ENCODE peak calls at places on chromosomes 3 and 15, in six cellular contexts. One of them, this sample, is unnamed.

GRCh38 chr3:61626484-61626883 is 65.1 kb downstream of the PTPRG start:
- DNase-seq in Panc1: no peak
- DNase-seq in GM12878: no peak
- DNase-seq in fibroblast of lung: no peak
- DNase-seq in HL-60: no peak
- DNase-seq in endothelial cell of umbilical vein: no peak
- DNase-seq in this sample: no peak

GRCh38 chr15:24848050-24848449 is 106.7 kb upstream of the SNRPN start:
- DNase-seq in Panc1: no peak
- DNase-seq in GM12878: no peak
- DNase-seq in fibroblast of lung: peak; percentile 78
- DNase-seq in HL-60: no peak
- DNase-seq in endothelial cell of umbilical vein: peak; percentile 45
- DNase-seq in this sample: no peak

GRCh38 chr3:158352551-158352950 is 218.4 kb upstream of the MLF1 start:
- DNase-seq in Panc1: no peak
- DNase-seq in GM12878: no peak
- DNase-seq in fibroblast of lung: peak; percentile 28
- DNase-seq in HL-60: peak; percentile 90
- DNase-seq in endothelial cell of umbilical vein: no peak
- DNase-seq in this sample: no peak

GRCh38 chr3:167876603-167877325 is 141.2 kb downstream of the SERPINI1 start:
- DNase-seq in Panc1: no peak
- DNase-seq in GM12878: no peak
- DNase-seq in fibroblast of lung: peak; percentile 84
- DNase-seq in HL-60: no peak
- DNase-seq in endothelial cell of umbilical vein: no peak
- DNase-seq in this sample: no peak

GRCh38 chr15:79743032-79743431 is 153.8 kb downstream of the MTHFS start:
- DNase-seq in Panc1: no peak
- DNase-seq in GM12878: no peak
- DNase-seq in fibroblast of lung: no peak
- DNase-seq in HL-60: no peak
- DNase-seq in endothelial cell of umbilical vein: no peak
- DNase-seq in this sample: no peak

GRCh38 chr3:147371771-147372340 is 34.5 kb downstream of the ZIC4 start:
- DNase-seq in Panc1: no peak
- DNase-seq in GM12878: no peak
- DNase-seq in fibroblast of lung: no peak
- DNase-seq in HL-60: no peak
- DNase-seq in endothelial cell of umbilical vein: no peak
- DNase-seq in this sample: no peak

GRCh38 chr15:43903864-43904290 is 77.1 kb downstream of the WDR76 start:
- DNase-seq in Panc1: peak; percentile 47
- DNase-seq in GM12878: peak; percentile 7
- DNase-seq in fibroblast of lung: peak; percentile 66
- DNase-seq in HL-60: peak; percentile 37
- DNase-seq in endothelial cell of umbilical vein: peak; percentile 71
- DNase-seq in this sample: peak; percentile 34

GRCh38 chr3:141308588-141309218 is 59.6 kb upstream of the ZBTB38 start:
- DNase-seq in Panc1: no peak
- DNase-seq in GM12878: no peak
- DNase-seq in fibroblast of lung: peak; percentile 49
- DNase-seq in HL-60: no peak
- DNase-seq in endothelial cell of umbilical vein: peak; percentile 54
- DNase-seq in this sample: no peak

GRCh38 chr15:100083572-100083971 is 258.2 kb downstream of the ADAMTS17 start:
- DNase-seq in Panc1: no peak
- DNase-seq in GM12878: no peak
- DNase-seq in fibroblast of lung: no peak
- DNase-seq in HL-60: no peak
- DNase-seq in endothelial cell of umbilical vein: no peak
- DNase-seq in this sample: no peak

GRCh38 chr3:152272771-152273242 is 4.1 kb downstream of the MBNL1 start:
- DNase-seq in Panc1: peak; percentile 41
- DNase-seq in GM12878: no peak
- DNase-seq in fibroblast of lung: peak; percentile 84
- DNase-seq in HL-60: no peak
- DNase-seq in endothelial cell of umbilical vein: peak; percentile 87
- DNase-seq in this sample: no peak

GRCh38 chr3:130242850-130243569 is 102.5 kb upstream of the COL6A5 start:
- DNase-seq in Panc1: peak; percentile 2
- DNase-seq in GM12878: no peak
- DNase-seq in fibroblast of lung: peak; percentile 18
- DNase-seq in HL-60: no peak
- DNase-seq in endothelial cell of umbilical vein: peak; percentile 17
- DNase-seq in this sample: no peak

GRCh38 chr3:66989241-66989640 is 8.9 kb upstream of the KBTBD8 start:
- DNase-seq in Panc1: no peak
- DNase-seq in GM12878: no peak
- DNase-seq in fibroblast of lung: no peak
- DNase-seq in HL-60: no peak
- DNase-seq in endothelial cell of umbilical vein: no peak
- DNase-seq in this sample: no peak

GRCh38 chr3:58003093-58003492 is 5.1 kb upstream of the FLNB start:
- DNase-seq in Panc1: no peak
- DNase-seq in GM12878: no peak
- DNase-seq in fibroblast of lung: no peak
- DNase-seq in HL-60: no peak
- DNase-seq in endothelial cell of umbilical vein: no peak
- DNase-seq in this sample: no peak

GRCh38 chr3:140432176-140432753 is 245.6 kb upstream of the TRIM42 start:
- DNase-seq in Panc1: no peak
- DNase-seq in GM12878: no peak
- DNase-seq in fibroblast of lung: no peak
- DNase-seq in HL-60: no peak
- DNase-seq in endothelial cell of umbilical vein: peak; percentile 71
- DNase-seq in this sample: no peak

GRCh38 chr3:137171834-137172603 is 214.2 kb downstream of the IL20RB start:
- DNase-seq in Panc1: no peak
- DNase-seq in GM12878: no peak
- DNase-seq in fibroblast of lung: no peak
- DNase-seq in HL-60: no peak
- DNase-seq in endothelial cell of umbilical vein: no peak
- DNase-seq in this sample: no peak

GRCh38 chr3:122416966-122417365 is 1.1 kb upstream of the WDR5B start:
- DNase-seq in Panc1: no peak
- DNase-seq in GM12878: no peak
- DNase-seq in fibroblast of lung: peak; percentile 17
- DNase-seq in HL-60: no peak
- DNase-seq in endothelial cell of umbilical vein: no peak
- DNase-seq in this sample: no peak

GRCh38 chr3:150080058-150080730 is 109.5 kb upstream of the PFN2 start:
- DNase-seq in Panc1: no peak
- DNase-seq in GM12878: no peak
- DNase-seq in fibroblast of lung: no peak
- DNase-seq in HL-60: no peak
- DNase-seq in endothelial cell of umbilical vein: no peak
- DNase-seq in this sample: no peak

GRCh38 chr3:106049876-106050275 is 181.1 kb upstream of the CBLB start:
- DNase-seq in Panc1: no peak
- DNase-seq in GM12878: no peak
- DNase-seq in fibroblast of lung: no peak
- DNase-seq in HL-60: no peak
- DNase-seq in endothelial cell of umbilical vein: no peak
- DNase-seq in this sample: no peak

GRCh38 chr3:94137377-94137776 is 74.5 kb downstream of the NSUN3 start:
- DNase-seq in Panc1: no peak
- DNase-seq in GM12878: no peak
- DNase-seq in fibroblast of lung: peak; percentile 1
- DNase-seq in HL-60: no peak
- DNase-seq in endothelial cell of umbilical vein: no peak
- DNase-seq in this sample: no peak

GRCh38 chr3:62368705-62369475 is 4.5 kb downstream of the FEZF2 start:
- DNase-seq in Panc1: no peak
- DNase-seq in GM12878: no peak
- DNase-seq in fibroblast of lung: no peak
- DNase-seq in HL-60: no peak
- DNase-seq in endothelial cell of umbilical vein: no peak
- DNase-seq in this sample: no peak

GRCh38 chr3:47910777-47911440 is 105.3 kb downstream of the MAP4 start:
- DNase-seq in Panc1: peak; percentile 7
- DNase-seq in GM12878: no peak
- DNase-seq in fibroblast of lung: peak; percentile 69
- DNase-seq in HL-60: no peak
- DNase-seq in endothelial cell of umbilical vein: peak; percentile 79
- DNase-seq in this sample: no peak

GRCh38 chr15:71532994-71533393 is 277.4 kb upstream of the NR2E3 start:
- DNase-seq in Panc1: peak; percentile 10
- DNase-seq in GM12878: no peak
- DNase-seq in fibroblast of lung: peak; percentile 53
- DNase-seq in HL-60: peak; percentile 6
- DNase-seq in endothelial cell of umbilical vein: no peak
- DNase-seq in this sample: no peak

GRCh38 chr15:58440181-58440910 is 8.6 kb downstream of the LIPC start:
- DNase-seq in Panc1: no peak
- DNase-seq in GM12878: no peak
- DNase-seq in fibroblast of lung: no peak
- DNase-seq in HL-60: no peak
- DNase-seq in endothelial cell of umbilical vein: peak; percentile 90
- DNase-seq in this sample: no peak

GRCh38 chr15:62390793-62391543 is 225.9 kb upstream of the C2CD4B start:
- DNase-seq in Panc1: no peak
- DNase-seq in GM12878: no peak
- DNase-seq in fibroblast of lung: peak; percentile 46
- DNase-seq in HL-60: no peak
- DNase-seq in endothelial cell of umbilical vein: peak; percentile 57
- DNase-seq in this sample: no peak

GRCh38 chr3:171741377-171741776 is 68.9 kb downstream of the PLD1 start:
- DNase-seq in Panc1: no peak
- DNase-seq in GM12878: no peak
- DNase-seq in fibroblast of lung: no peak
- DNase-seq in HL-60: no peak
- DNase-seq in endothelial cell of umbilical vein: no peak
- DNase-seq in this sample: no peak

GRCh38 chr3:61666032-61666431 is 104.7 kb downstream of the PTPRG start:
- DNase-seq in Panc1: no peak
- DNase-seq in GM12878: no peak
- DNase-seq in fibroblast of lung: no peak
- DNase-seq in HL-60: no peak
- DNase-seq in endothelial cell of umbilical vein: no peak
- DNase-seq in this sample: no peak

DNA sequence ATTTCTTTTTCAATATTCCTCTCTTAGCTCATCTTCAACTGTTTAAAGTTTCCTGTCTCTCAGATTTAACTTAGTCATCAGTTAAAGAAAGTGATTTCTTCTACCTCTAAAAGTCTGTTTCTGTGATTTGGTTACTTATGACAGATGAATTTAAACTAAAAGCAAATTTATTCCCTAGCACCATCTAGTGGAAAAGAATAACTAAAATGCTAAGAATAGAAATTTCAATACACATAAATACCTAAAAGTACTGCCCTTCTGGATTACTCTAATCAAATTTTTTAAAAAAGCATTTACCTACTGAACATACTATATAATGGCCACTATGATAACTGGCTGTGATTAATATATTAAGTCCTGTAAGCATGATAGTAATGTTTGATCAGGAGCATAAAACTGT is 14.0 kb upstream of the ZCWPW2 start:
- DNase-seq in Panc1: no peak
- DNase-seq in GM12878: no peak
- DNase-seq in fibroblast of lung: peak; percentile 28
- DNase-seq in HL-60: no peak
- DNase-seq in endothelial cell of umbilical vein: no peak
- DNase-seq in this sample: no peak
- TF ChIP-seq CTCF in Panc1: peak; percentile 15
- TF ChIP-seq CTCF in GM12878: no peak
- TF ChIP-seq CTCF in fibroblast of lung: no peak
- TF ChIP-seq CTCF in HL-60: no peak
- TF ChIP-seq CTCF in endothelial cell of umbilical vein: no peak
- TF ChIP-seq CTCF in this sample: peak; percentile 39

GRCh38 chr15:96807361-96807760 is 476.9 kb downstream of the NR2F2 start:
- DNase-seq in Panc1: no peak
- DNase-seq in GM12878: no peak
- DNase-seq in fibroblast of lung: no peak
- DNase-seq in HL-60: no peak
- DNase-seq in endothelial cell of umbilical vein: no peak
- DNase-seq in this sample: no peak

GRCh38 chr15:96804754-96805153 is 474.3 kb downstream of the NR2F2 start:
- DNase-seq in Panc1: no peak
- DNase-seq in GM12878: no peak
- DNase-seq in fibroblast of lung: no peak
- DNase-seq in HL-60: no peak
- DNase-seq in endothelial cell of umbilical vein: no peak
- DNase-seq in this sample: no peak

DNA sequence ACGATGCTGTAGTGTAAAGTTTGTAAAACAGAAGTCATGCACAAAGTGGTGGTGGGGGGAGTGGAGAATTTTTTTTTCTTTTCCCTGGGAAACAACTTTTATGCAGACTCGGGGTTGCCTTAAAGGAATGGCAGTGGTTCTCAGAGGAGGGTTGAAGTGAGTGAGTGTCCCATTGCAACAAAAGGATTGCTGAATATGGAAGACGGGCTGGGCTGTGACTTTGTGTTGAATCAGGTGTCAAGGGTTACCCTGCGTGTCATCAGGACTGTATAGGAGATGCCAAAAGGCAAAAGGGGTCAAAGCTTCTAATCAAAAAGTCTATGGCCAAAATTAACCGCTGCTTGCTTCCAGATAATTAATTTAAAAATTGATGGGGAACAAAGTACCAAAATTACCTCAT is 472.4 kb downstream of the NR2F2 start:
- DNase-seq in Panc1: no peak
- DNase-seq in GM12878: no peak
- DNase-seq in fibroblast of lung: no peak
- DNase-seq in HL-60: no peak
- DNase-seq in endothelial cell of umbilical vein: no peak
- DNase-seq in this sample: no peak
- H3K27me3 ChIP-seq in Panc1: no peaks in the 10 kb centered on the region
- H3K27me3 ChIP-seq in GM12878: no peaks in the 10 kb centered on the region
- H3K27me3 ChIP-seq in fibroblast of lung: no peaks in the 10 kb centered on the region
- H3K27me3 ChIP-seq in HL-60: no peaks in the 10 kb centered on the region
- H3K27me3 ChIP-seq in endothelial cell of umbilical vein: no peaks in the 10 kb centered on the region
- H3K27me3 ChIP-seq in this sample: no peaks in the 10 kb centered on the region

DNA sequence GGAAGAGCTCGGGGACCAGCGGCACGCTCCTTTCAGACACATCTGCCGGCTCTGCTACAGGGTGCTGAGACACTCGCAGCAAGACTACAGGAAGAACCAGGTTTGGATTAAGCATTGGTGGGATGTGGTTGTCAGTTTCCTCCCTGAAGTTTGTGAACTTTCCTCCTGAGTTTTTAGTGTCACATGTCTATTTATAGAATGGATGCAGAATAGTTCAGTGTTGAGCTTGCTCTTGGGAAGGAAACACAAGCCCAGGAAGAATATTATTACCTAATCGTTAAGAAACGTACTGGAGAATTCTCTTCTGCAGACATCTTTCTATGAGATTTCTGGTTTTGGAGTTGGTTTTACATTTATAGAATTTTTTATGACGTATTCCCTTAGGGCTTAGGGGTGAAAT is 172.0 kb downstream of the ITPR1 start:
- DNase-seq in Panc1: no peak
- DNase-seq in GM12878: no peak
- DNase-seq in fibroblast of lung: no peak
- DNase-seq in HL-60: no peak
- DNase-seq in endothelial cell of umbilical vein: no peak
- DNase-seq in this sample: no peak
- H3K27ac ChIP-seq in Panc1: no peak overlapping the region
- H3K27ac ChIP-seq in GM12878: no peak overlapping the region
- H3K27ac ChIP-seq in fibroblast of lung: no peak overlapping the region
- H3K27ac ChIP-seq in HL-60: no peak overlapping the region
- H3K27ac ChIP-seq in endothelial cell of umbilical vein: no peak overlapping the region
- H3K27ac ChIP-seq in this sample: no peak overlapping the region

GRCh38 chr3:98259707-98260106 is 4.3 kb upstream of the OR5H6 start:
- DNase-seq in Panc1: no peak
- DNase-seq in GM12878: no peak
- DNase-seq in fibroblast of lung: no peak
- DNase-seq in HL-60: no peak
- DNase-seq in endothelial cell of umbilical vein: no peak
- DNase-seq in this sample: no peak
- TF ChIP-seq CTCF in Panc1: no peak
- TF ChIP-seq CTCF in GM12878: no peak
- TF ChIP-seq CTCF in fibroblast of lung: no peak
- TF ChIP-seq CTCF in HL-60: no peak
- TF ChIP-seq CTCF in endothelial cell of umbilical vein: peak; percentile 11
- TF ChIP-seq CTCF in this sample: no peak

This sample was measured in CD4-positive, alpha-beta T cell.